ENCODE peak calls at places on chromosome 2, in six cellular contexts. One of them, this sample, is unnamed.

GRCh38 chr2:48812376-48812775 is 56.9 kb upstream of the LHCGR start:
- DNase-seq in HCEC 1CT: no peak
- DNase-seq in hippocampal formation: no peak
- DNase-seq in brain microvascular endothelial cell: no peak
- DNase-seq in SHP77: no peak
- DNase-seq in endodermal cell: peak
- DNase-seq in this sample: no peak

GRCh38 chr2:5596848-5597247 is 95.3 kb upstream of the SOX11 start:
- DNase-seq in hippocampal formation: no peak
- DNase-seq in endodermal cell: no peak
- DNase-seq in HCEC 1CT: no peak
- DNase-seq in brain microvascular endothelial cell: no peak
- DNase-seq in SHP77: no peak
- DNase-seq in this sample: no peak

GRCh38 chr2:232777278-232777677 is 913 bp upstream of the KCNJ13 start:
- DNase-seq in SHP77: no peak
- DNase-seq in brain microvascular endothelial cell: no peak
- DNase-seq in HCEC 1CT: no peak
- DNase-seq in endodermal cell: no peak
- DNase-seq in hippocampal formation: no peak
- DNase-seq in this sample: no peak

GRCh38 chr2:1743396-1744150 is 742 bp downstream of the PXDN start:
- DNase-seq in brain microvascular endothelial cell: no peak
- DNase-seq in SHP77: no peak
- DNase-seq in endodermal cell: peak
- DNase-seq in hippocampal formation: no peak
- DNase-seq in HCEC 1CT: peak
- DNase-seq in this sample: peak

GRCh38 chr2:207770602-207771404 is 1.1 kb upstream of the FZD5 start:
- DNase-seq in endodermal cell: peak
- DNase-seq in hippocampal formation: no peak
- DNase-seq in SHP77: no peak
- DNase-seq in brain microvascular endothelial cell: no peak
- DNase-seq in HCEC 1CT: no peak
- DNase-seq in this sample: no peak

GRCh38 chr2:176156959-176157498 is at the start of gene HOXD3:
- DNase-seq in HCEC 1CT: no peak
- DNase-seq in brain microvascular endothelial cell: no peak
- DNase-seq in hippocampal formation: no peak
- DNase-seq in endodermal cell: peak
- DNase-seq in SHP77: no peak
- DNase-seq in this sample: no peak

GRCh38 chr2:11729362-11730212 is 16.8 kb upstream of the LPIN1 start:
- DNase-seq in endodermal cell: no peak
- DNase-seq in HCEC 1CT: no peak
- DNase-seq in hippocampal formation: no peak
- DNase-seq in brain microvascular endothelial cell: no peak
- DNase-seq in SHP77: no peak
- DNase-seq in this sample: no peak

GRCh38 chr2:20378891-20379519 is 28.4 kb upstream of the PUM2 start:
- DNase-seq in endodermal cell: peak
- DNase-seq in hippocampal formation: peak
- DNase-seq in SHP77: peak
- DNase-seq in brain microvascular endothelial cell: peak
- DNase-seq in HCEC 1CT: peak
- DNase-seq in this sample: peak

GRCh38 chr2:220994841-220995240 is 577.3 kb downstream of the EPHA4 start:
- DNase-seq in endodermal cell: no peak
- DNase-seq in SHP77: no peak
- DNase-seq in HCEC 1CT: no peak
- DNase-seq in hippocampal formation: no peak
- DNase-seq in brain microvascular endothelial cell: no peak
- DNase-seq in this sample: no peak

GRCh38 chr2:215998636-215999035 is 14.7 kb downstream of the MREG start:
- DNase-seq in SHP77: no peak
- DNase-seq in endodermal cell: no peak
- DNase-seq in brain microvascular endothelial cell: no peak
- DNase-seq in hippocampal formation: peak
- DNase-seq in HCEC 1CT: no peak
- DNase-seq in this sample: no peak

GRCh38 chr2:240551288-240551687 is 6.5 kb downstream of the ANKMY1 start:
- DNase-seq in brain microvascular endothelial cell: no peak
- DNase-seq in endodermal cell: no peak
- DNase-seq in SHP77: no peak
- DNase-seq in hippocampal formation: no peak
- DNase-seq in HCEC 1CT: no peak
- DNase-seq in this sample: no peak

GRCh38 chr2:233476651-233477547 is 89.7 kb downstream of the USP40 start:
- DNase-seq in hippocampal formation: no peak
- DNase-seq in brain microvascular endothelial cell: no peak
- DNase-seq in SHP77: no peak
- DNase-seq in endodermal cell: no peak
- DNase-seq in HCEC 1CT: no peak
- DNase-seq in this sample: no peak

GRCh38 chr2:202035941-202036372 is 2.3 kb downstream of the FZD7 start:
- DNase-seq in HCEC 1CT: no peak
- DNase-seq in endodermal cell: peak
- DNase-seq in brain microvascular endothelial cell: no peak
- DNase-seq in SHP77: no peak
- DNase-seq in hippocampal formation: no peak
- DNase-seq in this sample: peak

GRCh38 chr2:8619071-8619470 is 62.8 kb upstream of the ID2 start:
- DNase-seq in hippocampal formation: no peak
- DNase-seq in endodermal cell: no peak
- DNase-seq in brain microvascular endothelial cell: no peak
- DNase-seq in HCEC 1CT: no peak
- DNase-seq in SHP77: no peak
- DNase-seq in this sample: no peak

GRCh38 chr2:47558116-47559078 is 155.4 kb downstream of the MSH2 start:
- DNase-seq in brain microvascular endothelial cell: no peak
- DNase-seq in HCEC 1CT: no peak
- DNase-seq in endodermal cell: peak
- DNase-seq in hippocampal formation: no peak
- DNase-seq in SHP77: no peak
- DNase-seq in this sample: no peak

GRCh38 chr2:224312741-224313140 is 89.2 kb downstream of the FAM124B start:
- DNase-seq in HCEC 1CT: no peak
- DNase-seq in brain microvascular endothelial cell: no peak
- DNase-seq in endodermal cell: no peak
- DNase-seq in hippocampal formation: no peak
- DNase-seq in SHP77: no peak
- DNase-seq in this sample: no peak

GRCh38 chr2:231890896-231891513 is 35.2 kb downstream of the NPPC start:
- DNase-seq in hippocampal formation: no peak
- DNase-seq in brain microvascular endothelial cell: no peak
- DNase-seq in HCEC 1CT: no peak
- DNase-seq in SHP77: no peak
- DNase-seq in endodermal cell: no peak
- DNase-seq in this sample: no peak

GRCh38 chr2:64623232-64623879 is 30.4 kb downstream of the SERTAD2 start:
- DNase-seq in SHP77: no peak
- DNase-seq in hippocampal formation: no peak
- DNase-seq in HCEC 1CT: no peak
- DNase-seq in endodermal cell: peak
- DNase-seq in brain microvascular endothelial cell: no peak
- DNase-seq in this sample: no peak

GRCh38 chr2:189402932-189403331 is 38.3 kb upstream of the WDR75 start:
- DNase-seq in brain microvascular endothelial cell: peak
- DNase-seq in SHP77: no peak
- DNase-seq in endodermal cell: no peak
- DNase-seq in HCEC 1CT: peak
- DNase-seq in hippocampal formation: no peak
- DNase-seq in this sample: no peak